ENCODE peak calls at places on chromosomes 6 and 20, in four cellular contexts. D is HCT116, G is K562, T is HepG2. N is an unnamed sample.

GRCh38 chr6:87772597-87773530 is 70.8 kb upstream of the AKIRIN2 start:
- DNase-seq in D (no peak), G (no peak), T (peak; percentile 94), N (peak; percentile 55)

GRCh38 chr20:34536798-34537394 is 20.7 kb downstream of the DYNLRB1 start:
- DNase-seq in D (no peak), G (peak; percentile 44), T (peak; percentile 41), N (peak; percentile 46)

GRCh38 chr20:24783631-24784492 is 165.2 kb upstream of the CST7 start:
- DNase-seq in D (no peak), G (no peak), T (peak; percentile 36), N (no peak)

GRCh38 chr6:1820165-1820564 is 210.4 kb downstream of the FOXC1 start:
- DNase-seq in D (no peak), G (no peak), T (peak; percentile 27), N (no peak)

GRCh38 chr20:37535443-37536132 is 7.9 kb upstream of the BLCAP start:
- DNase-seq in D (no peak), G (no peak), T (no peak), N (no peak)

GRCh38 chr20:62335532-62335931 is 31.6 kb downstream of the LAMA5 start:
- DNase-seq in D (no peak), G (no peak), T (no peak), N (no peak)

GRCh38 chr6:168730931-168731716 is 290.1 kb downstream of the SMOC2 start:
- DNase-seq in D (no peak), G (no peak), T (no peak), N (peak; percentile 43)

GRCh38 chr6:75234126-75234865 is 9.3 kb downstream of the COX7A2 start:
- DNase-seq in D (no peak), G (no peak), T (no peak), N (no peak)

GRCh38 chr6:43269273-43270007 is 26.2 kb downstream of the TTBK1 start:
- DNase-seq in D (no peak), G (peak; percentile 92), T (no peak), N (no peak)

GRCh38 chr6:18405477-18406293 is 18.5 kb downstream of the RNF144B start:
- DNase-seq in D (no peak), G (no peak), T (no peak), N (no peak)

GRCh38 chr20:42985628-42986027 is 204.1 kb downstream of the PTPRT start:
- DNase-seq in D (no peak), G (peak; percentile 20), T (no peak), N (no peak)

GRCh38 chr20:41293269-41294037 is 24.1 kb downstream of the ZHX3 start:
- DNase-seq in D (no peak), G (no peak), T (no peak), N (no peak)

DNA sequence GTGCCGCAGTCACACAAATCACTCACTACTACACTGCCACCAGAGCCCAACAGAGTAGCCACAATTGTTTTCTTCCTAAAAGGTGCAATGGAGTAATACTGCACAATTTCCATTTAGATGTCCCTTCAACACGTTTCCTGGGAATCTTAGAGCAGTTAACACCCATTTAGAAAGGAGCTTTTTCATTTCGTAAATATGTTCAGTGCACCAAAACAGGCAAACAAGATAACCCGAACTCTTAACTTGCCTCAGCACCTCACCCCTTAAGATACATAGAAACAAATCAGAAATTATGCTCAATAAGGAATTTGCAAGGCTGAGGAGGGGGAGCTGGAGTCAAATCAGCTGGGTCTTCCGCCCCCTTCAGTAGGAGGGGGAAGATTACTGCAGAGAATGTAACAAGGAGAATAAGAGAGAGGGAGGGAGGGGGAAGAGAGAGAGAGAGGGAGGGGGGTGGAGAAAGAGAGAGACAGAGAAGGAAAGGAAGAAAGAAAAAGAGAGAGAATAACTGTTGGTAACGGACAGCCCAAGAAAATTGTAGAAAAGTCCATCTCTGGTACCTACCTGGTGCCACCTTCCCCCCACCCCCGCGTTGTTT is 155.4 kb downstream of the BCAS1 start:
- DNase-seq in D (no peak), G (no peak), T (no peak), N (peak; percentile 35)
- TF ChIP-seq ELF1 in D (no peak), G (no peak), T (no peak), N (no peak)

GRCh38 chr20:64066984-64067605 is 4.1 kb downstream of the TCEA2 start:
- DNase-seq in D (no peak), G (no peak), T (no peak), N (no peak)

GRCh38 chr20:64069614-64070243 is 6.7 kb downstream of the TCEA2 start:
- DNase-seq in D (no peak), G (peak; percentile 57), T (peak; percentile 62), N (peak; percentile 89)

GRCh38 chr20:64067733-64068307 is 4.8 kb downstream of the TCEA2 start:
- DNase-seq in D (no peak), G (no peak), T (no peak), N (no peak)

GRCh38 chr20:64069209-64069613 is 6.2 kb downstream of the TCEA2 start:
- DNase-seq in D (no peak), G (no peak), T (no peak), N (no peak)

GRCh38 chr20:64068381-64069208 is 5.6 kb downstream of the TCEA2 start:
- DNase-seq in D (no peak), G (no peak), T (no peak), N (no peak)
- TF ChIP-seq ELF1 in D (no peak), G (no peak), T (no peak), N (no peak)

GRCh38 chr6:106825156-106825555 is 149.4 kb downstream of the CD24 start:
- DNase-seq in D (no peak), G (no peak), T (no peak), N (no peak)
- TF ChIP-seq ELF1 in D (no peak), G (no peak), T (no peak), N (no peak)

DNA sequence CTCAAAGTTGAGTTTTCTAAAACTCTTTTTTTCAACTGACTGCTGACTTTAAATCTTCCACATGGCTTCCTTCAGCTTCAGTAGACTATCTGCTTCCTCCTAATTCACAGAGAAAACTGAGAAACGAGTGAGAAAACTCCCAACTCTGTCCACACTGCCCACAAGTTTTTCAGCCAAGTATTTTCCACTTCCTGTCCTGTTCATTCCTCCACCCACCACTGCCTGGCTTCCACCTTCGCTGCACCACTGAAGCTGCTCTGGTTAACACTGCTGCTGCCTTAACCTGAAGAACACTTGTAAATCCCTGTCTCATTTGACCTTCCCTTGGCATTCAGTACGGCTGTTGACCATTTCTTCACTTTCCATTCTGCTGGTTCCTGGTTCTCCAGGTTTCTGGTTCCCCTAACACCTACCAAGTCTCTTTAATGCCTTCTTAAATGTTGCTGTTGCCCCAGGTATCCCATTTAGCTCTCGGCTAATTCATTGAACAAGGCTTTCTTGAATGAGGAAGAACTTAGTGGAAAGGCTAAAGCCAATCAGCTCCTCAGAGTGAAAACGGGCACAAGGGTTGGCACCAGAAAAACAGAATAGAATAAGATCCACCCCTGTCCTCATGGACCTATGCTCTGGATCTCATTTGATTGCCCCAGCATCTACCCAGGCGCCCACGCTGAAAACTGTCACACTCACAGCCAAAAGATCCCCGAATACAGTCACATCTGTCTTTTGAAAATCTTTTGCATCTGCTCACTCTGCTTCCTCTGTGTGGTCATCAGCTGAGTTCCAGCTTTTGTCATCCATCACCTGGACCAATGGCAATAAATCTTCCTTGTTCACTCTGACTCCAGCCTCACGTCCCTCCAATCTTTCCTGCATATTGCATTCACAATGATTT is 104.4 kb upstream of the TAB2 start:
- DNase-seq in D (no peak), G (no peak), T (no peak), N (no peak)
- TF ChIP-seq ELF1 in D (no peak), G (no peak), T (no peak), N (no peak)

N was measured in SK-N-SH.